ENCODE peak calls at places on chromosomes 1 and 21, in seven cellular contexts. Z is IMR-90, H is psoas muscle, M is adrenal gland, J is left ventricle myocardium inferior, G is tibial artery, R is HCT116. P is an unnamed sample. For H3K4me1, the result is how much of the 10 kb centered on the place peaks cover.

GRCh38 chr1:88133991-88134390 is 550.1 kb upstream of the PKN2 start:
- DNase-seq in Z (no peak), H (no peak), M (no peak), J (no peak), G (no peak), R (no peak), P (no peak)

GRCh38 chr1:51622455-51622913 is 5.6 kb downstream of the OSBPL9 start:
- DNase-seq in Z (peak), H (peak), M (peak), J (peak), G (peak), R (peak), P (peak)

GRCh38 chr1:3007298-3008147 is 13.7 kb upstream of the ACTRT2 start:
- DNase-seq in Z (no peak), H (no peak), M (no peak), J (no peak), G (peak), R (no peak), P (no peak)

GRCh38 chr1:205271277-205271676 is 43.5 kb downstream of the TMCC2 start:
- DNase-seq in Z (peak), H (peak), M (peak), J (peak), G (no peak), R (no peak), P (no peak)

GRCh38 chr1:205435904-205436573 is 14.2 kb upstream of the LEMD1 start:
- DNase-seq in Z (no peak), H (no peak), M (no peak), J (no peak), G (no peak), R (no peak), P (no peak)

GRCh38 chr1:225770586-225771248 is 6.9 kb upstream of the SRP9 start:
- DNase-seq in Z (no peak), H (no peak), M (no peak), J (no peak), G (no peak), R (no peak), P (no peak)

GRCh38 chr1:194730304-194730703 is 1543.9 kb upstream of the B3GALT2 start:
- DNase-seq in Z (no peak), H (no peak), M (no peak), J (no peak), G (no peak), R (no peak), P (no peak)

GRCh38 chr1:216604771-216605170 is 118.5 kb downstream of the ESRRG start:
- DNase-seq in Z (no peak), H (no peak), M (no peak), J (no peak), G (no peak), R (no peak), P (no peak)

GRCh38 chr1:1039145-1039910 is 19.4 kb downstream of the AGRN start:
- DNase-seq in Z (no peak), H (no peak), M (no peak), J (no peak), G (no peak), R (no peak), P (no peak)

GRCh38 chr1:167066333-167067122 is 23.6 kb downstream of the GPA33 start:
- DNase-seq in Z (peak), H (peak), M (peak), J (peak), G (peak), R (peak), P (peak)

GRCh38 chr1:240797050-240797449 is 185.1 kb upstream of the GREM2 start:
- DNase-seq in Z (peak), H (no peak), M (no peak), J (no peak), G (no peak), R (no peak), P (no peak)

GRCh38 chr21:42443181-42443785 is 39.6 kb downstream of the UBASH3A start:
- DNase-seq in Z (no peak), H (no peak), M (no peak), J (no peak), G (no peak), R (no peak), P (no peak)

GRCh38 chr1:13725714-13726175 is 25.8 kb downstream of the PRDM2 start:
- DNase-seq in Z (peak), H (no peak), M (peak), J (no peak), G (no peak), R (peak), P (no peak)

GRCh38 chr1:2168535-2168934 is 26.0 kb downstream of the FAAP20 start:
- DNase-seq in Z (no peak), H (no peak), M (no peak), J (no peak), G (no peak), R (no peak), P (no peak)

DNA sequence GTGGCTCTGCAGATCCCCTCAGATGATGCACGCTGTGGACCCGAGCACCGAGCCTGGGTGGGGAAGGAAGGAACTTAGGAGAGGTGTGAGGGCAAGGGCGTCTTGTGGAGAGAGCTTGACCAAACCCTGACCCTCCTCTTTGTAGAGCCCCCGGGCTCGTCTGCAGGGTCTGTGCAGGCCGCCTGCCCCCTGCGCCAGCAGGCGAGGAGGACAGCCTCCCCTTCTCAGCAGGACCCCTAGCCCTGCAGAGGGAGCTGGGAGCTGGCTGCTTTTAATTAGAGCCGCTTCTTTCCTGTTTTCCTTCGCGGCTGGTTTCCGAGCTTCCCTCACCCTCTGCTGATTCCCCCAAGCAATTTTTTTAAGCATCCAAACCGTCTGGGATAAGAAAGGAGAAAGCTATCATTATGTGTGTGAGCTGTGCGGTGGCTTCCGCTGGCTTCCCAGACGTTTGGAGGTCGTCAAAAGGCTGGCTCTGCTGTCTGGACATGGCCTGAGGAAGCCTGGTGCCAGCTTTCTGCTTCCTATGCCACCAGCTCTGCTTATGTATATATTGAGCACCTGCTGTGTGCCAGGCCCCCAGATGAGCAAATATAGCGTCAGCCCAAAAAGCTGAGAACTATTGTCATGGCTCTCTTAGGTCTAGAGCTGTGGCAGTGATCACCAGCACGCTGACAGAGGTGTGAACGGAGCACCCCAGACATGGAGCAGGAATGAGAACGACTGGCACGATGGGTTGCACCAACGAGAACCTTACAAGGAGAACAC is 160.2 kb upstream of the IRF2BP2 start:
- DNase-seq in Z (no peak), H (no peak), M (no peak), J (no peak), G (no peak), R (no peak), P (no peak)
- TF ChIP-seq CTCF in Z (no peak), H (no peak), M (no peak), J (no peak), G (no peak), R (no peak), P (no peak)

DNA sequence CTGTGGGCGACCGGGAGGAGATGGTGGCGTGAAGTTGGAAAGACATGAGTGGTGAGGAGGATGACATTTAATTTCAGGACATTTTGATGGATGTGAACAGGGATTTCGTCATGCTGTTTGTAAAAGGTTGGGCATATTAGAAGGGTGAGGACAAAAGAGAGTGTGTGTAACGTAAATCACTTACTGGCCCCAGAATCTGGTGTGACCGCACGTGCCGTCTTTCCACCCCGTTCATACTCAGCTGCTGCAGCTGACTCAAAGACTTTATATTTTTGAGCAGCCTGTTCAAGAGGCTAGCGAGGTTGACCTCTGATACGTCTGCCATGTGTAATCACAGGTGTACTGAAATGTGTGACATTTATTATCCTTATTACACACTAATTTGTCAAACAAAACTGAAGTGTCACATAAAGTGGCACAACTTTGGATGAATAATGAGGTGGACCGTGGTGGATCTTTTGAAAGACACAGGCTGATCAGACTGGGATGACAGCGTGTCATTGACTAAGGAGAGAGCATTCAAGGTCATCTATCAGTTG is 66.6 kb upstream of the ERRFI1 start:
- DNase-seq in Z (no peak), H (no peak), M (no peak), J (no peak), G (no peak), R (no peak), P (no peak)
- H3K4me1 ChIP-seq in Z (under half), H (under half), M (under half), J (under half), G (under half), R (half or more), P (under half)

GRCh38 chr1:234607091-234608025 is 2.6 kb downstream of the IRF2BP2 start:
- DNase-seq in Z (no peak), H (peak), M (peak), J (peak), G (no peak), R (no peak), P (peak)
- TF ChIP-seq CTCF in Z (peak), H (peak), M (no peak), J (peak), G (no peak), R (no peak), P (no peak)

GRCh38 chr1:39189592-39190041 is 14.9 kb upstream of the MACF1 start:
- DNase-seq in Z (peak), H (no peak), M (no peak), J (no peak), G (no peak), R (no peak), P (no peak)

GRCh38 chr1:39196244-39197215 is 8.0 kb upstream of the MACF1 start:
- DNase-seq in Z (peak), H (no peak), M (no peak), J (no peak), G (no peak), R (no peak), P (no peak)

GRCh38 chr1:39195166-39196111 is 9.1 kb upstream of the MACF1 start:
- DNase-seq in Z (peak), H (no peak), M (no peak), J (no peak), G (no peak), R (no peak), P (no peak)

GRCh38 chr1:39190096-39190495 is 14.4 kb upstream of the MACF1 start:
- DNase-seq in Z (no peak), H (no peak), M (no peak), J (no peak), G (no peak), R (no peak), P (no peak)

GRCh38 chr1:39194398-39195051 is 10.0 kb upstream of the MACF1 start:
- DNase-seq in Z (no peak), H (no peak), M (no peak), J (no peak), G (no peak), R (no peak), P (no peak)
- H3K4me1 ChIP-seq in Z (under half), H (under half), M (half or more), J (half or more), G (under half), R (half or more), P (under half)

DNA sequence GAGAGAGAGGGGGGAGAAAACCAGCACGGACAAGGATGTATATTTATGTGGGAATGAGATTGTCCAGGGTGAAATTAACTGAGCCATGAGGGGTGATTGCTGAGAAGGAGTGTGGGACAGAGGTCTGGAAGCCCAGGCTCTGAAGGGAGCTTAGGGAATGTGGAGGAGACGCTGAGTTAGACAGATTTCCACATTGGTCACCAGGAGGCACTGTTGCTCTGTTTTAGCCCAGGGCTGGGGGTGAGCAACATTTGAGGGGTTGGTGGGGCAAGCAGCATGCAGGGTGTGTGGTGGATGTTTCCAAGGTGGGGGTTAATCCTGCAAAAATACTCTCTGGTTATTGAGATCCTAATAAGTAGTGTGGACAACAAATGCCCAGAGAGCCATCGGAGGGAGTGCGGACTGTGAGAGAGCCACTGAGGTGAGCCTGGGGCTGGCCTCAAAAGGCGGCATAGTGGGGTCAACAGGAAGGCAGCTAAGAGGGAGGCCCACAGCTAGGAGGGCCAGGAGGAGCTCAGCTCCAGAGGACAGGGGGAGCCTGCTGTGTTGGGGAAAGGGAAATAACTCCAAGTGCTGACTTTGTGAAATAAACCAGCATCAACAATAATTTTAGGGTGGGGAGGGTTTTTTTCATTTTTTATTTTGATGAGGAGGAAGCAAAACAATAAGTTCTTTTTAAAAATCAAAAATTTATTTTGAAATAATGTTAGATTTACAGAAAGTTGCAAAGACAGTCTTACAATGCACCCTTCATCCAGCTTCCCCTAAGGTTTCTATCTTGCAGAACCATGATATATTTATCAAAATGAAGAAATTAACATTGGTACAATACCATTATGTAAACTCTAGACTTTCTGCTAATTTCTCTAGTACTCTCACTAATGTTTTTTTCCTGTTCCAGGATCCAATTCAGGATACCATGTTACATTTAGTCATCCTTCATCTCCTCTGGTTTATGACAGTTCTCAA is 82.8 kb upstream of the CD34 start:
- DNase-seq in Z (no peak), H (no peak), M (no peak), J (no peak), G (no peak), R (no peak), P (no peak)
- TF ChIP-seq CTCF in Z (peak), H (no peak), M (no peak), J (no peak), G (no peak), R (peak), P (no peak)

DNA sequence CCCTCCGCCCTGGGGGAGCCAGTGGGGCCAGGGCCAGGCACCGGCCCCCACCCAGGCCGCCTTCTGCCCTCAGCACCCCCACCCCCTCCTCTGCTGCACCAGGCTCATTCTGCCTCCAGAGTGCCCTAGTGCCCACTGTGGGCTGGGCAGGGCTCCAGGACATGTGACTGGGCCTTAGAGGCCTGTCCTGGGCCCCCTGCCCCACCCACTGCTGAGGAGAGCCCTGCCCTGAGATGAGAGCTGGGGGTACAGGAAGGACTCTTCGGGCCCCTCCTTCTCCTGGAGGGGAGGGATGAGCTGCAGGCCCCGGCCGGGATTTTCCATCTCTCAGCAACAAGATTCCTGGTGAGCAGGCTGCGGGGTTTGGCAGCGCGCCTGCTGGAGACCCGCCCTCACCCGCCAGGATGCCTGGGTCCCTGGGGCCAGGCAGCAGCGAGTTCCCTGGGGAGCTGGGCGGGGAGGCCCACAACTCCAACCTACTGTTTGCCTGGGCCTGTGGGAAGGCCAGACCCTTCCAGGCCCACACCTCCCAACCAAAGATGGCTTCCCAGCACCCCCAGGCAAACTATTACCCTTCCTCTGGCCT is 14.0 kb downstream of the AHDC1 start:
- DNase-seq in Z (peak), H (peak), M (peak), J (no peak), G (no peak), R (no peak), P (peak)
- H3K4me1 ChIP-seq in Z (under half), H (half or more), M (half or more), J (half or more), G (under half), R (under half), P (half or more)

GRCh38 chr1:147625274-147625986 is 44.9 kb downstream of the ACP6 start:
- DNase-seq in Z (no peak), H (no peak), M (no peak), J (no peak), G (no peak), R (no peak), P (no peak)
- TF ChIP-seq CTCF in Z (no peak), H (no peak), M (no peak), J (no peak), G (no peak), R (no peak), P (no peak)

GRCh38 chr1:162904023-162904422 is 43.0 kb upstream of the CCDC190 start:
- DNase-seq in Z (no peak), H (no peak), M (no peak), J (no peak), G (no peak), R (no peak), P (no peak)

GRCh38 chr1:162904579-162904978 is 43.6 kb upstream of the CCDC190 start:
- DNase-seq in Z (no peak), H (no peak), M (no peak), J (no peak), G (no peak), R (no peak), P (peak)

GRCh38 chr1:162905174-162905573 is 44.2 kb upstream of the CCDC190 start:
- DNase-seq in Z (no peak), H (no peak), M (no peak), J (no peak), G (no peak), R (no peak), P (no peak)

GRCh38 chr1:162906485-162906884 is 45.5 kb upstream of the CCDC190 start:
- DNase-seq in Z (no peak), H (no peak), M (no peak), J (no peak), G (no peak), R (no peak), P (no peak)

GRCh38 chr1:162905759-162906158 is 44.8 kb upstream of the CCDC190 start:
- DNase-seq in Z (peak), H (no peak), M (no peak), J (no peak), G (no peak), R (no peak), P (no peak)
- H3K4me1 ChIP-seq in Z (under half), H (under half), M (under half), J (under half), G (under half), R (under half), P (under half)